ENCODE peak calls at places on chromosomes 16 and 17, in ten cellular contexts. L is transverse colon, T is hippocampal formation, H is AG04449, F is fibroblast of the aortic adventitia, M is right cardiac atrium, Y is RCC 7860, K is A549, C is NCI-H1436, Q is brain microvascular endothelial cell. I is an unnamed sample.

GRCh38 chr17:52148288-52148968 is 10.1 kb downstream of the CA10 start:
- DNase-seq in L (no peak), T (no peak), H (no peak), F (no peak), M (no peak), Y (no peak), K (no peak), C (no peak), Q (no peak), I (no peak)

GRCh38 chr16:9092282-9092962 is 978 bp downstream of the HAPSTR1 start:
- DNase-seq in L (peak; percentile 49), T (no peak), H (no peak), F (no peak), M (peak; percentile 60), Y (no peak), K (no peak), C (no peak), Q (no peak), I (no peak)

GRCh38 chr17:56785396-56785795 is 48.3 kb downstream of the C17orf67 start:
- DNase-seq in L (no peak), T (no peak), H (no peak), F (no peak), M (no peak), Y (no peak), K (no peak), C (no peak), Q (no peak), I (no peak)

GRCh38 chr16:5175263-5175662 is 77.7 kb upstream of the EEF2KMT start:
- DNase-seq in L (peak; percentile 34), T (peak; percentile 10), H (no peak), F (no peak), M (no peak), Y (no peak), K (no peak), C (no peak), Q (no peak), I (no peak)

GRCh38 chr17:22277595-22277994 is 585.3 kb downstream of the KCNJ18 start:
- DNase-seq in L (no peak), T (no peak), H (no peak), F (no peak), M (no peak), Y (no peak), K (no peak), C (no peak), Q (no peak), I (no peak)

GRCh38 chr16:31006589-31006988 is 3.8 kb downstream of the STX1B start:
- DNase-seq in L (no peak), T (no peak), H (no peak), F (no peak), M (no peak), Y (no peak), K (no peak), C (no peak), Q (no peak), I (no peak)

GRCh38 chr17:66734544-66734943 is 100.4 kb upstream of the CACNG5 start:
- DNase-seq in L (no peak), T (no peak), H (no peak), F (no peak), M (no peak), Y (no peak), K (no peak), C (no peak), Q (no peak), I (no peak)

GRCh38 chr16:27389272-27389961 is 12.6 kb upstream of the IL21R start:
- DNase-seq in L (no peak), T (no peak), H (no peak), F (no peak), M (no peak), Y (no peak), K (no peak), C (no peak), Q (no peak), I (no peak)

GRCh38 chr17:9522074-9522473 is 53.5 kb downstream of the STX8 start:
- DNase-seq in L (no peak), T (peak; percentile 66), H (no peak), F (peak; percentile 77), M (no peak), Y (peak; percentile 30), K (peak; percentile 31), C (peak; percentile 39), Q (peak; percentile 58), I (peak; percentile 40)

GRCh38 chr16:52912565-52913173 is 140.0 kb downstream of the CHD9NB start:
- DNase-seq in L (peak; percentile 75), T (peak; percentile 39), H (peak; percentile 1), F (peak; percentile 25), M (peak; percentile 55), Y (peak; percentile 15), K (peak; percentile 55), C (peak; percentile 63), Q (peak; percentile 64), I (peak; percentile 1)

GRCh38 chr16:15055141-15056053 is 477 bp downstream of the NTAN1 start:
- DNase-seq in L (peak; percentile 69), T (no peak), H (no peak), F (peak; percentile 37), M (peak; percentile 73), Y (no peak), K (peak; percentile 30), C (no peak), Q (no peak), I (no peak)

GRCh38 chr16:55379876-55380390 is 55.9 kb downstream of the IRX6 start:
- DNase-seq in L (no peak), T (no peak), H (no peak), F (no peak), M (no peak), Y (no peak), K (no peak), C (no peak), Q (no peak), I (no peak)

GRCh38 chr17:21549107-21549687 is 143.1 kb upstream of the KCNJ18 start:
- DNase-seq in L (no peak), T (no peak), H (no peak), F (peak; percentile 66), M (no peak), Y (peak; percentile 53), K (no peak), C (no peak), Q (peak; percentile 48), I (no peak)

GRCh38 chr17:6427284-6427781 is 7.6 kb downstream of the AIPL1 start:
- DNase-seq in L (no peak), T (no peak), H (no peak), F (peak; percentile 34), M (no peak), Y (peak; percentile 50), K (no peak), C (no peak), Q (peak; percentile 40), I (peak; percentile 52)

GRCh38 chr17:69363488-69364210 is 36.7 kb upstream of the ABCA5 start:
- DNase-seq in L (no peak), T (no peak), H (no peak), F (no peak), M (no peak), Y (no peak), K (no peak), C (no peak), Q (no peak), I (no peak)

GRCh38 chr17:57121308-57122042 is 36.4 kb downstream of the AKAP1 start:
- DNase-seq in L (no peak), T (no peak), H (peak; percentile 4), F (peak; percentile 42), M (no peak), Y (no peak), K (peak; percentile 77), C (peak; percentile 59), Q (peak; percentile 48), I (peak; percentile 18)

GRCh38 chr16:17237350-17237944 is 233.3 kb downstream of the XYLT1 start:
- DNase-seq in L (no peak), T (no peak), H (no peak), F (no peak), M (no peak), Y (no peak), K (no peak), C (no peak), Q (no peak), I (no peak)

GRCh38 chr17:40005527-40005926 is 9.7 kb upstream of the CSF3 start:
- DNase-seq in L (no peak), T (no peak), H (no peak), F (no peak), M (no peak), Y (no peak), K (no peak), C (no peak), Q (no peak), I (no peak)

GRCh38 chr17:82520041-82520910 is 744 bp downstream of the FOXK2 start:
- DNase-seq in L (no peak), T (no peak), H (no peak), F (peak; percentile 38), M (peak; percentile 38), Y (no peak), K (no peak), C (no peak), Q (no peak), I (no peak)

GRCh38 chr17:2077040-2077439 is 22.1 kb downstream of the HIC1 start:
- DNase-seq in L (no peak), T (no peak), H (no peak), F (no peak), M (no peak), Y (no peak), K (no peak), C (no peak), Q (no peak), I (no peak)

GRCh38 chr17:68700391-68700790 is 99.2 kb upstream of the FAM20A start:
- DNase-seq in L (no peak), T (no peak), H (no peak), F (peak; percentile 68), M (no peak), Y (no peak), K (no peak), C (no peak), Q (no peak), I (no peak)

GRCh38 chr16:16151315-16151714 is 72.0 kb downstream of the ABCC6 start:
- DNase-seq in L (no peak), T (no peak), H (no peak), F (no peak), M (no peak), Y (no peak), K (no peak), C (no peak), Q (peak; percentile 9), I (no peak)

GRCh38 chr16:87854053-87854906 is 15.0 kb downstream of the SLC7A5 start:
- DNase-seq in L (peak; percentile 41), T (no peak), H (no peak), F (no peak), M (no peak), Y (peak; percentile 64), K (no peak), C (no peak), Q (no peak), I (no peak)

GRCh38 chr16:4381072-4381934 is 9.7 kb downstream of the VASN start:
- DNase-seq in L (no peak), T (no peak), H (no peak), F (no peak), M (peak; percentile 42), Y (no peak), K (no peak), C (no peak), Q (no peak), I (no peak)

GRCh38 chr17:79945591-79946255 is 89.9 kb downstream of the TBC1D16 start:
- DNase-seq in L (no peak), T (no peak), H (no peak), F (no peak), M (no peak), Y (no peak), K (no peak), C (no peak), Q (no peak), I (no peak)